ENCODE peak calls at places on chromosomes 5 and 9, in eight cellular contexts. V, L, C, S, X, W, K and F are unnamed samples.

GRCh38 chr9:98085955-98086354 is 29.4 kb downstream of the NANS start:
- DNase-seq in V (no peak), L (no peak), C (peak), S (no peak), X (no peak), W (no peak), K (no peak), F (no peak)

GRCh38 chr5:135978212-135978631 is 23.4 kb upstream of the LECT2 start:
- DNase-seq in V (no peak), L (no peak), C (peak), S (no peak), X (no peak), W (peak), K (no peak), F (no peak)

GRCh38 chr5:76690704-76691469 is 25.0 kb upstream of the F2R start:
- DNase-seq in V (no peak), L (no peak), C (peak), S (peak), X (no peak), W (no peak), K (no peak), F (no peak)

GRCh38 chr5:57850109-57850508 is 367.5 kb upstream of the ACTBL2 start:
- DNase-seq in V (no peak), L (no peak), C (no peak), S (no peak), X (no peak), W (no peak), K (no peak), F (no peak)

GRCh38 chr9:112421771-112422222 is 41.9 kb downstream of the HSDL2 start:
- DNase-seq in V (no peak), L (no peak), C (no peak), S (peak), X (no peak), W (no peak), K (no peak), F (no peak)

GRCh38 chr5:87674235-87674634 is 261.5 kb upstream of the CCNH start:
- DNase-seq in V (no peak), L (no peak), C (no peak), S (no peak), X (no peak), W (no peak), K (no peak), F (no peak)

GRCh38 chr9:116837038-116837998 is 150.2 kb downstream of the TRIM32 start:
- DNase-seq in V (no peak), L (no peak), C (no peak), S (no peak), X (no peak), W (no peak), K (no peak), F (no peak)

GRCh38 chr9:70113403-70114022 is 69.9 kb downstream of the MAMDC2 start:
- DNase-seq in V (no peak), L (no peak), C (peak), S (peak), X (peak), W (peak), K (no peak), F (no peak)

GRCh38 chr5:80960531-80961375 is 590 bp downstream of the RASGRF2 start:
- DNase-seq in V (peak), L (peak), C (peak), S (peak), X (peak), W (no peak), K (peak), F (no peak)

GRCh38 chr5:151678146-151678545 is 8.6 kb downstream of the SPARC start:
- DNase-seq in V (no peak), L (no peak), C (no peak), S (peak), X (no peak), W (no peak), K (no peak), F (no peak)